ENCODE peak calls at places on chromosome 4, in seven cellular contexts. B, P, R, H, A, W and S are unnamed samples.

GRCh38 chr4:27779827-27780226 is 919.2 kb downstream of the STIM2 start:
- DNase-seq in P (no peak), R (no peak), B (no peak), W (no peak), H (no peak), A (peak), S (no peak)

GRCh38 chr4:158020175-158020574 is 152.7 kb downstream of the GASK1B start:
- DNase-seq in W (no peak), A (no peak), H (no peak), R (no peak), P (no peak), B (no peak), S (no peak)

GRCh38 chr4:169272265-169272886 is 1.6 kb upstream of the SH3RF1 start:
- DNase-seq in A (no peak), B (no peak), W (no peak), H (no peak), R (no peak), P (no peak), S (no peak)

GRCh38 chr4:158428242-158428641 is 93.4 kb upstream of the RXFP1 start:
- DNase-seq in B (no peak), A (no peak), H (no peak), R (no peak), W (no peak), P (no peak), S (no peak)

GRCh38 chr4:144461906-144462305 is 184.1 kb upstream of the HHIP start:
- DNase-seq in H (no peak), W (no peak), P (no peak), A (no peak), R (no peak), B (no peak), S (no peak)

GRCh38 chr4:110294165-110294564 is 95.8 kb upstream of the ELOVL6 start:
- DNase-seq in P (no peak), B (no peak), H (no peak), R (no peak), W (no peak), A (no peak), S (no peak)

GRCh38 chr4:522438-522837 is 23.4 kb downstream of the PIGG start:
- DNase-seq in H (no peak), B (no peak), P (no peak), R (no peak), W (no peak), A (no peak), S (no peak)

GRCh38 chr4:139099366-139099982 is 77.5 kb downstream of the ELF2 start:
- DNase-seq in R (peak), P (peak), A (peak), W (peak), H (peak), B (peak), S (peak)

GRCh38 chr4:173958445-173958844 is 325.0 kb downstream of the FBXO8 start:
- DNase-seq in H (no peak), R (no peak), B (no peak), A (no peak), W (no peak), P (no peak), S (no peak)

GRCh38 chr4:133190098-133190497 is 41.0 kb downstream of the PCDH10 start:
- DNase-seq in H (no peak), W (no peak), R (no peak), B (no peak), A (no peak), P (no peak), S (no peak)

GRCh38 chr4:2366252-2367192 is 51.9 kb downstream of the ZFYVE28 start:
- DNase-seq in B (peak), A (peak), H (no peak), R (no peak), W (peak), P (no peak), S (no peak)

GRCh38 chr4:1048781-1049590 is 37.6 kb downstream of the FGFRL1 start:
- DNase-seq in P (no peak), B (no peak), H (no peak), R (no peak), A (peak), W (no peak), S (no peak)

GRCh38 chr4:168993724-168994510 is 16.1 kb downstream of the CBR4 start:
- DNase-seq in R (no peak), H (no peak), A (no peak), W (no peak), B (no peak), P (no peak), S (no peak)

GRCh38 chr4:154626793-154627484 is 14.5 kb upstream of the FGG start:
- DNase-seq in A (peak), B (no peak), H (peak), P (peak), W (peak), R (peak), S (peak)

GRCh38 chr4:167826281-167826680 is 266.1 kb upstream of the ANXA10 start:
- DNase-seq in W (no peak), B (no peak), A (no peak), H (no peak), R (no peak), P (no peak), S (no peak)

GRCh38 chr4:140595065-140595464 is 26.3 kb upstream of the UCP1 start:
- DNase-seq in P (no peak), H (peak), A (peak), B (no peak), R (no peak), W (no peak), S (no peak)

GRCh38 chr4:2350982-2351381 is 67.5 kb downstream of the ZFYVE28 start:
- DNase-seq in P (no peak), H (no peak), B (no peak), R (no peak), W (no peak), A (peak), S (no peak)

GRCh38 chr4:89788243-89789072 is 48.5 kb downstream of the SNCA start:
- DNase-seq in H (no peak), W (no peak), A (no peak), P (no peak), R (peak), B (no peak), S (no peak)

GRCh38 chr4:148514581-148514980 is 72.4 kb upstream of the NR3C2 start:
- DNase-seq in H (no peak), R (no peak), A (no peak), B (no peak), W (no peak), P (no peak), S (no peak)

GRCh38 chr4:153082322-153083301 is 121.6 kb upstream of the TRIM2 start:
- DNase-seq in P (no peak), B (no peak), W (no peak), R (no peak), H (no peak), A (no peak), S (no peak)

GRCh38 chr4:112279025-112279881 is 6.5 kb downstream of the TIFA start:
- DNase-seq in W (no peak), H (no peak), P (no peak), B (no peak), R (no peak), A (no peak), S (no peak)